ENCODE peak calls at places on chromosomes 16 and 17, in eight cellular contexts. P, C, Z, G, A, X, M and O are unnamed samples.

GRCh38 chr17:59365383-59365981 is 34.0 kb downstream of the YPEL2 start:
- DNase-seq in P (no peak), C (no peak), Z (no peak), G (no peak), A (peak), X (peak), M (no peak), O (no peak)

GRCh38 chr17:72696156-72696555 is 396.3 kb downstream of the SLC39A11 start:
- DNase-seq in P (no peak), C (no peak), Z (no peak), G (no peak), A (no peak), X (no peak), M (no peak), O (no peak)

GRCh38 chr16:66250686-66251405 is 115.6 kb upstream of the CDH5 start:
- DNase-seq in P (peak), C (no peak), Z (no peak), G (peak), A (peak), X (no peak), M (peak), O (peak)

GRCh38 chr16:48607056-48607825 is 2.7 kb downstream of the N4BP1 start:
- DNase-seq in P (peak), C (no peak), Z (no peak), G (peak), A (no peak), X (no peak), M (no peak), O (peak)

GRCh38 chr17:5708344-5708743 is 124.0 kb upstream of the NLRP1 start:
- DNase-seq in P (no peak), C (no peak), Z (no peak), G (no peak), A (no peak), X (no peak), M (no peak), O (no peak)

GRCh38 chr17:75565066-75565465 is 22.5 kb upstream of the MYO15B start:
- DNase-seq in P (no peak), C (no peak), Z (no peak), G (peak), A (no peak), X (no peak), M (no peak), O (no peak)

GRCh38 chr17:73559532-73559931 is 84.7 kb downstream of the SDK2 start:
- DNase-seq in P (no peak), C (no peak), Z (no peak), G (no peak), A (no peak), X (no peak), M (no peak), O (no peak)

GRCh38 chr16:354971-355441 is 2.5 kb upstream of the AXIN1 start:
- DNase-seq in P (no peak), C (no peak), Z (peak), G (no peak), A (no peak), X (no peak), M (no peak), O (no peak)

GRCh38 chr16:12339686-12340085 is 363.2 kb downstream of the SNX29 start:
- DNase-seq in P (no peak), C (no peak), Z (no peak), G (no peak), A (no peak), X (no peak), M (no peak), O (no peak)

GRCh38 chr17:38533706-38534497 is 71.8 kb downstream of the SRCIN1 start:
- DNase-seq in P (no peak), C (no peak), Z (no peak), G (no peak), A (no peak), X (no peak), M (no peak), O (no peak)

GRCh38 chr17:64025732-64026294 is 5.4 kb upstream of the ICAM2 start:
- DNase-seq in P (peak), C (peak), Z (peak), G (peak), A (peak), X (peak), M (peak), O (peak)

GRCh38 chr16:70577256-70577698 is 53.7 kb downstream of the SF3B3 start:
- DNase-seq in P (peak), C (no peak), Z (no peak), G (no peak), A (no peak), X (peak), M (no peak), O (no peak)

GRCh38 chr17:17315142-17315821 is 12.1 kb downstream of the NT5M start:
- DNase-seq in P (no peak), C (no peak), Z (peak), G (peak), A (no peak), X (no peak), M (no peak), O (no peak)

GRCh38 chr16:87457724-87458423 is 35.0 kb downstream of the ZCCHC14 start:
- DNase-seq in P (peak), C (no peak), Z (no peak), G (no peak), A (no peak), X (peak), M (peak), O (peak)

GRCh38 chr16:89491974-89492687 is 1.8 kb upstream of the ANKRD11 start:
- DNase-seq in P (no peak), C (no peak), Z (no peak), G (no peak), A (no peak), X (no peak), M (no peak), O (no peak)

GRCh38 chr17:6752068-6752909 is 3.6 kb upstream of the XAF1 start:
- DNase-seq in P (peak), C (no peak), Z (no peak), G (no peak), A (peak), X (peak), M (peak), O (peak)

GRCh38 chr17:66006654-66007053 is 185.3 kb downstream of the CEP112 start:
- DNase-seq in P (no peak), C (no peak), Z (no peak), G (no peak), A (no peak), X (no peak), M (no peak), O (no peak)

GRCh38 chr17:58920773-58921172 is 165.1 kb downstream of the PPM1E start:
- DNase-seq in P (no peak), C (no peak), Z (no peak), G (no peak), A (no peak), X (no peak), M (no peak), O (no peak)

GRCh38 chr17:35731239-35731931 is at the start of gene RASL10B:
- DNase-seq in P (peak), C (no peak), Z (no peak), G (peak), A (peak), X (peak), M (peak), O (peak)

GRCh38 chr16:16120382-16121184 is 102.7 kb downstream of the ABCC6 start:
- DNase-seq in P (no peak), C (no peak), Z (peak), G (no peak), A (peak), X (peak), M (no peak), O (peak)

GRCh38 chr17:29390856-29391631 is 881 bp downstream of the TAOK1 start:
- DNase-seq in P (no peak), C (no peak), Z (peak), G (peak), A (peak), X (peak), M (no peak), O (peak)

GRCh38 chr16:21302454-21302853 is 24.4 kb upstream of the CRYM start:
- DNase-seq in P (no peak), C (no peak), Z (no peak), G (no peak), A (no peak), X (no peak), M (no peak), O (no peak)

GRCh38 chr17:47638903-47639302 is 10.8 kb upstream of the KPNB1 start:
- DNase-seq in P (no peak), C (no peak), Z (no peak), G (no peak), A (no peak), X (no peak), M (no peak), O (no peak)
- TF ChIP-seq CTCF in P (no peak), C (no peak), Z (no peak), G (no peak), A (no peak), X (no peak), M (no peak), O (no peak)

GRCh38 chr17:48625502-48626201 is 506 bp downstream of the HOXB9 start:
- DNase-seq in P (no peak), C (no peak), Z (no peak), G (peak), A (no peak), X (peak), M (no peak), O (peak)
- TF ChIP-seq POLR2A in P (no peak), C (no peak), Z (no peak), G (no peak), A (no peak), X (no peak), M (no peak), O (no peak)

DNA sequence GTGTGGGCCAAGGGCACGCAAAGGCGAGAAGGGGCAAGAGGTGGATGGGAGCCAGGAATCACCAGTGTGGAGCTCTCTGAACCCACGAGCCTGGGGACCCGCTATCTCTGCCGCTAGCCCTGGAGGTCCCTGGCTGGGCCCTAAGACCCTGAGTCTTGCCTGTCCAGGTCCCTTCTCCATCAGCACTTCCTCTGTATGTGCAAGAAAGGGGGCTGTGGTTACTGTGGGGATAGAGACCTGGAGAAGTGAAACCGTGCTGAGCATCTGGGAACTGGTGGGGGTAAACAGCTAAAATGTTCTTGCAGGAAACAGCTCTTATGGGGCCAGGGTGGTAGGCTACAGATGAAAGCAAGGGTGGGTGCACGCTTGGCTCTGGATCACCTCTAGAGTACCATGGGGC is 3.1 kb downstream of the SPNS3 start:
- DNase-seq in P (no peak), C (no peak), Z (no peak), G (no peak), A (no peak), X (no peak), M (no peak), O (no peak)
- H3K27ac ChIP-seq in P (no peak), C (no peak), Z (no peak), G (no peak), A (no peak), X (no peak), M (no peak), O (no peak)

GRCh38 chr16:84144859-84145639 is at the start of the genes DNAAF1 and HSDL1:
- DNase-seq in P (peak), C (peak), Z (peak), G (peak), A (peak), X (peak), M (peak), O (peak)
- TF ChIP-seq CTCF in P (no peak), C (no peak), Z (no peak), G (no peak), A (no peak), X (no peak), M (no peak), O (no peak)

GRCh38 chr17:67995568-67996191 is 589 bp downstream of the C17orf58 start:
- DNase-seq in P (no peak), C (no peak), Z (peak), G (peak), A (no peak), X (no peak), M (peak), O (peak)
- TF ChIP-seq POLR2A in P (no peak), C (no peak), Z (no peak), G (no peak), A (no peak), X (no peak), M (no peak), O (no peak)

GRCh38 chr16:64305663-64306062 is 816.2 kb downstream of the CDH11 start:
- DNase-seq in P (no peak), C (no peak), Z (no peak), G (no peak), A (no peak), X (no peak), M (no peak), O (no peak)

GRCh38 chr16:64311241-64311640 is 810.6 kb downstream of the CDH11 start:
- DNase-seq in P (no peak), C (no peak), Z (no peak), G (no peak), A (no peak), X (no peak), M (no peak), O (no peak)

GRCh38 chr16:64309398-64310110 is 812.3 kb downstream of the CDH11 start:
- DNase-seq in P (no peak), C (no peak), Z (no peak), G (no peak), A (no peak), X (no peak), M (no peak), O (no peak)

GRCh38 chr16:64307431-64307830 is 814.4 kb downstream of the CDH11 start:
- DNase-seq in P (no peak), C (no peak), Z (no peak), G (no peak), A (no peak), X (no peak), M (no peak), O (no peak)

GRCh38 chr16:64308721-64309120 is 813.1 kb downstream of the CDH11 start:
- DNase-seq in P (no peak), C (no peak), Z (no peak), G (no peak), A (no peak), X (no peak), M (no peak), O (no peak)
- H3K27ac ChIP-seq in P (no peak), C (no peak), Z (no peak), G (no peak), A (no peak), X (no peak), M (no peak), O (no peak)